ENCODE peak calls at places on chromosomes 1 and 21, in five cellular contexts. R is AG10803, N is fibroblast of pulmonary artery, A is endothelial cell, O is astrocyte of the spinal cord. G is an unnamed sample.

GRCh38 chr1:185207178-185207577 is 50.2 kb downstream of the SWT1 start:
- DNase-seq in R (no peak), N (no peak), A (no peak), O (no peak), G (no peak)

GRCh38 chr1:56200446-56200845 is 378.9 kb downstream of the PLPP3 start:
- DNase-seq in R (no peak), N (no peak), A (no peak), O (peak; percentile 15), G (no peak)

GRCh38 chr1:235246022-235246948 is 81.7 kb downstream of the ARID4B start:
- DNase-seq in R (no peak), N (peak; percentile 13), A (no peak), O (no peak), G (peak; percentile 26)

GRCh38 chr21:45317401-45318145 is 29.9 kb upstream of the POFUT2 start:
- DNase-seq in R (peak; percentile 78), N (peak; percentile 73), A (no peak), O (peak; percentile 81), G (no peak)

GRCh38 chr1:96979869-96980268 is 258.3 kb downstream of the PTBP2 start:
- DNase-seq in R (no peak), N (no peak), A (no peak), O (no peak), G (no peak)

GRCh38 chr1:30816211-30817082 is 58.9 kb upstream of the LAPTM5 start:
- DNase-seq in R (peak; percentile 83), N (peak; percentile 62), A (peak; percentile 84), O (peak; percentile 85), G (no peak)

GRCh38 chr1:246566808-246567154 is 525 bp downstream of the CNST start:
- DNase-seq in R (peak; percentile 30), N (peak; percentile 37), A (no peak), O (no peak), G (peak; percentile 38)

GRCh38 chr1:216224233-216224632 is 199.0 kb downstream of the USH2A start:
- DNase-seq in R (no peak), N (no peak), A (no peak), O (no peak), G (no peak)

GRCh38 chr21:41663805-41664788 is 102.8 kb downstream of the RIPK4 start:
- DNase-seq in R (no peak), N (peak; percentile 48), A (no peak), O (peak; percentile 14), G (no peak)

GRCh38 chr1:218392717-218393116 is 47.6 kb downstream of the TGFB2 start:
- DNase-seq in R (no peak), N (no peak), A (no peak), O (no peak), G (no peak)

DNA sequence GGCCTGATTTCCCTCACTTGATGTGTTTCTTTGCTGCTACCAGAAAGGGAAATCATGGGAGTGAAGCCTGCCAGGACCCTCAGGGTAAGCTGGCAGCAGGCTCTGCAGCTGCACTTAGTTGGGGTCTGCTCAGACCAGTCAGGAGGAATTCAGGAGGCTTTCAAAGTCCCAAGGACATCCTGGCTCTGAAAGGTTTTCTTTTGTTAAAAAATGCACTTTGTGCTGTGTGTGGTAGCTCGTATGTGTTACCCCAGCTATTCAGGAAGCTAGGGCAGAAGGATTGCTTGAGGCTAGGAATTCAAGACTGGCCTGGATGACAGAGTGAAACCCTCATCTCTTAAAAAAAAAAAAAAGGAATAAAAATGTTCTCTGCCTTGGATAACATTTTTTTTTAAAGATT is 254.7 kb downstream of the ZNF648 start:
- DNase-seq in R (no peak), N (no peak), A (no peak), O (no peak), G (no peak)
- TF ChIP-seq CTCF in R (no peak), N (no peak), A (no peak), O (no peak), G (no peak)

GRCh38 chr1:109877320-109877771 is 33.3 kb upstream of the CSF1 start:
- DNase-seq in R (peak; percentile 98), N (peak; percentile 95), A (peak; percentile 30), O (peak; percentile 92), G (no peak)
- TF ChIP-seq CTCF in R (peak; percentile 60), N (peak; percentile 34), A (no peak), O (peak; percentile 34), G (no peak)

GRCh38 chr1:69475021-69475420 is 92.7 kb upstream of the LRRC7 start:
- DNase-seq in R (no peak), N (no peak), A (no peak), O (no peak), G (no peak)
- TF ChIP-seq CTCF in R (no peak), N (no peak), A (no peak), O (no peak), G (no peak)

DNA sequence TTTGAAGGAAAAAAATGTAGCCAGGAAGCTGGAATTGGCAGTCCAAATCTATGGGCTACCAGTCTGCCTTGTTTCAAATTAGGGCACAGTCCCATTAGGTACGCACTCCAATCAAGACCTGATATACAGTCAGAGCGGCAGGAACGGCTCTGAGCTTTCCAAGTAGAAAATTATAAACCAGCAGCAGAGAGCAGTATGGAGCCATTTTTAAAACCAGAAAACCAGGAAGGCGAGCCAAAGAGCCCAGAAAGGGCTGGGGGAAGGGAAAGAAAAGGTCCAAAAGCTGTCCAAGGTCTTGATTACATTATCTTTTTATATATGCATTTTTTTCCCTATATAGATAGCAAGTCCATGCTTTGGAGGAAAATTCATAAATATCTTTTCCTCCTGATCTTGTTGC is 719.0 kb downstream of the RWDD3 start:
- DNase-seq in R (peak; percentile 11), N (peak; percentile 23), A (peak; percentile 9), O (peak; percentile 41), G (peak; percentile 2)
- TF ChIP-seq CTCF in R (peak; percentile 33), N (peak; percentile 9), A (no peak), O (peak; percentile 17), G (peak; percentile 18)

GRCh38 chr1:236959112-236959511 is 45.1 kb downstream of the MT1HL1 start:
- DNase-seq in R (no peak), N (no peak), A (no peak), O (no peak), G (no peak)

GRCh38 chr1:236952279-236953003 is 51.8 kb downstream of the MT1HL1 start:
- DNase-seq in R (no peak), N (no peak), A (no peak), O (no peak), G (no peak)

GRCh38 chr1:236951672-236952071 is 52.6 kb downstream of the MT1HL1 start:
- DNase-seq in R (no peak), N (no peak), A (no peak), O (no peak), G (no peak)

GRCh38 chr1:236953161-236953560 is 51.1 kb downstream of the MT1HL1 start:
- DNase-seq in R (no peak), N (no peak), A (no peak), O (no peak), G (no peak)

GRCh38 chr1:236957235-236957634 is 47.0 kb downstream of the MT1HL1 start:
- DNase-seq in R (no peak), N (no peak), A (no peak), O (no peak), G (no peak)
- TF ChIP-seq CTCF in R (no peak), N (no peak), A (no peak), O (no peak), G (no peak)

GRCh38 chr1:175317309-175317708 is 124.7 kb upstream of the KIAA0040 start:
- DNase-seq in R (no peak), N (peak; percentile 6), A (peak; percentile 34), O (no peak), G (no peak)
- TF ChIP-seq CTCF in R (peak; percentile 32), N (peak; percentile 33), A (peak; percentile 83), O (peak; percentile 22), G (peak; percentile 43)

GRCh38 chr1:71345491-71345890 is 264.7 kb upstream of the ZRANB2 start:
- DNase-seq in R (no peak), N (no peak), A (no peak), O (no peak), G (no peak)

GRCh38 chr1:71339238-71339637 is 258.4 kb upstream of the ZRANB2 start:
- DNase-seq in R (no peak), N (no peak), A (no peak), O (peak; percentile 12), G (no peak)

DNA sequence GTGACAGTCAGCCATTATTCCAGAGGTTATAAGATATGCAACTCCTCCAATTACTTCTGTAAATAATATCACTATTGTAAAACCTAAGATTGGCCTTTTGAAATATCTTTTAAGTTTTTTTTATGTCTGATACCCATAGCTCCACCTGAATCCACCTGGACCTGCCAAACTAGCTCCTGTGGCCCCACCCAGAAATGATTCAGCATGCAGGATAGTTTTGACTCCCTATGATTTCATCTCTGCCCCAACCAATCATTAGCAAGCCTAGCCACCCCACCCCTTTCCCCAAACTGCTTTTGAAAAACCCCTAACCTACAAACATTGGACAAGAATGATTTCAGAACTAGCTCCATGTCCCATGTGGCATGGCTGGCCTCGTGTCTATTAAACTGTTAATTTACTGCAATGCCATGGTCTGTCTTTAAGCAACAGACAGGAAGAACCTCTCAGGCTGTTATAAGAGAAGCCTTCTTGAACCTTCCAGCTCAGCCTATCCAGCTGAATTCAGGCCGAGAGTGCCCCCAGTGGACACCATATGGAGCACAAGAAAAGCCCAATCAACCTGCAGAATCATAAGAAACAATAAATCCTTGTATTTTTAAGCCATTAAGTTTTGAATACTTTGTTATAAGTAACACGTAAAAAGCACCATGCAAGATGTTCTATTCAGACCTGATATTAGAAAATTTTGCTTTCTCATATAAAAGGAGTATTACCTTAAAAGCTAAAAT is 263.0 kb upstream of the ZRANB2 start:
- DNase-seq in R (no peak), N (no peak), A (no peak), O (no peak), G (no peak)
- TF ChIP-seq CTCF in R (peak; percentile 23), N (peak; percentile 25), A (no peak), O (peak; percentile 9), G (peak; percentile 39)

GRCh38 chr1:200290010-200290685 is 119.7 kb downstream of the ZNF281 start:
- DNase-seq in R (no peak), N (no peak), A (peak; percentile 21), O (no peak), G (no peak)
- TF ChIP-seq CTCF in R (no peak), N (no peak), A (peak; percentile 29), O (no peak), G (no peak)

G was measured in GM13977.